ENCODE peak calls at places on chromosomes 13 and 19, in four cellular contexts. A is esophagus squamous epithelium, I is H54, L is A549. E is an unnamed sample.

GRCh38 chr13:61316647-61317046 is 99.0 kb downstream of the PCDH20 start:
- DNase-seq in A (no peak), I (no peak), L (no peak), E (no peak)

GRCh38 chr19:31438401-31439269 is 89.4 kb upstream of the TSHZ3 start:
- DNase-seq in A (no peak), I (no peak), L (no peak), E (no peak)

GRCh38 chr13:51623473-51623872 is 39.2 kb downstream of the WDFY2 start:
- DNase-seq in A (no peak), I (no peak), L (no peak), E (peak)

GRCh38 chr13:40132249-40132648 is 476.8 kb downstream of the COG6 start:
- DNase-seq in A (no peak), I (no peak), L (no peak), E (no peak)

GRCh38 chr19:20078696-20079095 is 896 bp downstream of the ZNF90 start:
- DNase-seq in A (no peak), I (no peak), L (no peak), E (peak)

GRCh38 chr13:44013666-44014291 is 134.1 kb downstream of the LACC1 start:
- DNase-seq in A (no peak), I (peak), L (no peak), E (no peak)

GRCh38 chr19:54316746-54317107 is 3.8 kb upstream of the LILRA5 start:
- DNase-seq in A (no peak), I (no peak), L (peak), E (peak)

GRCh38 chr13:110232146-110232545 is 74.8 kb downstream of the COL4A1 start:
- DNase-seq in A (no peak), I (no peak), L (no peak), E (no peak)

GRCh38 chr19:42204684-42205083 is 12.8 kb downstream of the DEDD2 start:
- DNase-seq in A (no peak), I (no peak), L (no peak), E (no peak)

GRCh38 chr13:95494082-95494681 is 58.3 kb upstream of the CLDN10 start:
- DNase-seq in A (no peak), I (peak), L (peak), E (peak)

GRCh38 chr19:52237197-52237596 is 32.2 kb upstream of the ZNF766 start:
- DNase-seq in A (no peak), I (no peak), L (no peak), E (no peak)

GRCh38 chr19:3481241-3482090 is 1.1 kb upstream of the SMIM24 start:
- DNase-seq in A (no peak), I (no peak), L (no peak), E (no peak)

GRCh38 chr19:39106201-39106600 is 19.4 kb upstream of the PAK4 start:
- DNase-seq in A (no peak), I (no peak), L (no peak), E (no peak)

GRCh38 chr19:2274937-2275535 is 6.9 kb downstream of the PEAK3 start:
- DNase-seq in A (no peak), I (peak), L (peak), E (peak)

GRCh38 chr19:17379221-17379631 is 2.1 kb upstream of the PLVAP start:
- DNase-seq in A (no peak), I (no peak), L (no peak), E (no peak)

GRCh38 chr13:38385152-38385891 is 35.7 kb downstream of the UFM1 start:
- DNase-seq in A (no peak), I (no peak), L (no peak), E (no peak)

GRCh38 chr13:113648218-113648615 is 9.8 kb downstream of the ATP4B start:
- DNase-seq in A (no peak), I (no peak), L (no peak), E (no peak)

GRCh38 chr19:51311388-51312257 is at the start of gene IGLON5:
- DNase-seq in A (no peak), I (no peak), L (no peak), E (no peak)

GRCh38 chr19:3821857-3822364 is 35.7 kb upstream of the MATK start:
- DNase-seq in A (no peak), I (peak), L (peak), E (peak)

DNA sequence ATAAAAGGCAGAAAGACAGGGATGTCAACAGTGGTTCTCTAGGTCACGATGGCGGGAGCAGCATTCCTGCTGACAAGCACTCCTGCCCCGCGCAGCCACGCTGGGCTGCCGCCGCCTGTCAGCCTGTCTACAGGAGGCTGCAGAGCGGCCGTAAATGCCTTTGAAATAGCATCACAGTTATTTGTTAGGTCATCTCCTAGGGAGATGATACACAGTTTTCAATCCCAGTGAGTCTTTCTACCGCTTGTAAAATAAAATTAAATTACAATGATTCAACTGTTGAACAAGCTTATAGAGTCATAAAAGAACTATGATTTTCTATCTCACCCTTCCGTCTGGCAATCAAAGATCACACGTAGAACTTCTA is 7.3 kb upstream of the SLC7A9 start:
- DNase-seq in A (no peak), I (peak), L (peak), E (no peak)
- TF ChIP-seq POLR2A in A (no peak), I (no peak), L (no peak), E (no peak)

GRCh38 chr19:812049-812816 is 9.5 kb downstream of the PLPPR3 start:
- DNase-seq in A (no peak), I (no peak), L (no peak), E (no peak)
- TF ChIP-seq POLR2A in A (no peak), I (no peak), L (no peak), E (no peak)

DNA sequence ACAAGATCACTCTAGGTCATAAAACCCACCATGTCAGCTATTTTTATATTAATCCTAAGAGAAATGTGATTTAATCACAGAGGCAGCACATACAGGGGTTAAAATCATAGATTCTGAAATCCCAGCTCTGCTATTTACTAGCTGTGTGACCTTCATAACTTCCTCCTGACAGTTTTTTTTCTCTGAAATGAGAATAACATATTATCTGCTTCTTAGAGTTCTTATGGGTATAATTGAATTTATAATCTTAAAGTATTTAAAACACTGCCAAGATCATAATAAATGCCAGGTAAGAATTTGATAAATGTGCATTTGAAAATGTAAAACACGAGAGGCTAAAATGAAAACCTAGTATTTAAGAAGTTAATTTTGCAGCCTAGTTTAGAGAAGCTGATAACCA is 722.9 kb downstream of the SLITRK6 start:
- DNase-seq in A (no peak), I (no peak), L (no peak), E (no peak)
- TF ChIP-seq POLR2A in A (no peak), I (no peak), L (no peak), E (no peak)

GRCh38 chr19:5308471-5309437 is 31.9 kb downstream of the PTPRS start:
- DNase-seq in A (no peak), I (no peak), L (no peak), E (no peak)
- TF ChIP-seq POLR2A in A (no peak), I (peak), L (no peak), E (no peak)

GRCh38 chr19:35458192-35458591 is 10.1 kb downstream of the FFAR2 start:
- DNase-seq in A (no peak), I (no peak), L (no peak), E (no peak)

GRCh38 chr19:35454663-35455062 is 6.6 kb downstream of the FFAR2 start:
- DNase-seq in A (no peak), I (no peak), L (no peak), E (no peak)

GRCh38 chr19:35458821-35459391 is 10.8 kb downstream of the FFAR2 start:
- DNase-seq in A (no peak), I (no peak), L (peak), E (no peak)

GRCh38 chr19:35457173-35457572 is 9.1 kb downstream of the FFAR2 start:
- DNase-seq in A (no peak), I (no peak), L (no peak), E (no peak)

DNA sequence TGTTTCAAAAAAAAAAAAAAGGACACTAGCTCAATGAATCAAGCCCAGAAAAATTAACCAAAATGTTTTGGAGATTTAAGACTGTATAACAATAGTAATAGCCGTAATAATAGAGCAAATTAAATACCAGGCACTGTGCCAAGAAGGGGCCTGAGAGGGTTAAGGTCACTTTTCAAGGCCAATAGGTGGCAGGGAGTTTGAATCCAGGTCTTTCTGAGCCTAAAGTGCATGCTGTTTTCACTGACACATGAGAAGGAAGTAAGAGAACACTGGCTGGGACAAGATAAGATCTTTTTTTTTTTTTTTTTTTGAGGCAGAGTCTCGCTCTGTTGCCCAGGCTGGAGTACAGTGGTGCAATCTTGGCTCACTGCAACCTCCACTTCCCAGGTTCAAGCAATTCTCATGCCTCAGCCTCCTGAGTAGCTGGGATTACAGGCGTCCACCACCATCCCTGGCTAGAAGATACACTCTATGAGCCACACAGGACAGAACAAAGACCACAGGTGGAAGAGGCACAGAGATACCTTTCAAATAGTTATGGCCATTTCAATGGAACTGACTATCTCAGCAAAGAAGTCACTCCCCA is 7.7 kb downstream of the FFAR2 start:
- DNase-seq in A (no peak), I (no peak), L (no peak), E (no peak)
- TF ChIP-seq POLR2A in A (no peak), I (no peak), L (no peak), E (no peak)

DNA sequence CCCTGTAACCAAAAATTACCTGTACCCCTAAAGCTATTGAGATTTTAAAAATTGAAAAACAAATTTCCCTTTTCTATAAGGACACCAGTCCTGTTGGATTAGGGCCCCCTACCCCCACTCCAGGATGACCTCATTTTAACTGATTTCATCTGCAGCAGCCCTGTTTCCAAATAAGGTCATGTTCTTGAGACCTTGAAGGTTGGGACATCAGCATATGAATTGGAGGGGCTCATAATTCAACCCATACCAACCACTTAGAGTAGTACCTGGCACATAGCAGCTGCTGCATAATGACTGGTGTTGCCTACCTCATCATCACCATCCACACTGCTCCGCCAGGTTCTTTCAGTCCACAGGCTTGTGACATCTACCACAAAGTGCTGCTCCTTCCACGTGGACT is 17.6 kb downstream of the ZNF71 start:
- DNase-seq in A (no peak), I (no peak), L (no peak), E (no peak)
- TF ChIP-seq POLR2A in A (no peak), I (no peak), L (no peak), E (no peak)

GRCh38 chr13:22562116-22562515 is 618.7 kb upstream of the SGCG start:
- DNase-seq in A (no peak), I (no peak), L (no peak), E (no peak)
- TF ChIP-seq POLR2A in A (no peak), I (no peak), L (no peak), E (no peak)

E was measured in erythroblast.